ENCODE peak calls at places on chromosomes 12 and 14, in eight cellular contexts. X is cerebellar nuclear complex; Z is stimulated activated CD8-positive, alpha-beta memory T cell treated with anti-CD3 and anti-CD28 coated beads, Interleukin-2, amount 100 ng/mL, for 1 hour; Q is fibroblast of the conjunctiva; L is stimulated activated CD4-positive, alpha-beta T cell treated with anti-CD3 and anti-CD28 coated beads, Interleukin-1b, Interleukin-23, amount 100 ng/mL, for 48 hours; J is SJSA1; O is effector CD4-positive, alpha-beta T cell; S is astrocyte of the spinal cord. D is an unnamed sample.

GRCh38 chr12:84756961-84757360 is 155.6 kb downstream of the SLC6A15 start:
- DNase-seq in X (no peak), Z (no peak), Q (no peak), L (no peak), J (no peak), O (no peak), S (peak), D (no peak)

GRCh38 chr14:68377459-68377858 is 415.4 kb downstream of the ZFP36L1 start:
- DNase-seq in X (no peak), Z (no peak), Q (no peak), L (no peak), J (no peak), O (no peak), S (no peak), D (no peak)

GRCh38 chr12:123150804-123151678 is at the start of gene PITPNM2:
- DNase-seq in X (no peak), Z (peak), Q (no peak), L (peak), J (peak), O (peak), S (peak), D (no peak)

GRCh38 chr14:35333797-35334743 is 41.9 kb downstream of the PSMA6 start:
- DNase-seq in X (no peak), Z (peak), Q (no peak), L (peak), J (peak), O (no peak), S (no peak), D (no peak)

GRCh38 chr14:61256826-61257468 is 24.2 kb downstream of the TMEM30B start:
- DNase-seq in X (no peak), Z (no peak), Q (no peak), L (no peak), J (no peak), O (no peak), S (peak), D (no peak)

GRCh38 chr14:77323571-77323970 is 2.7 kb downstream of the GSTZ1 start:
- DNase-seq in X (no peak), Z (no peak), Q (no peak), L (no peak), J (no peak), O (no peak), S (no peak), D (no peak)

GRCh38 chr12:96063046-96063445 is 27.7 kb upstream of the LTA4H start:
- DNase-seq in X (no peak), Z (no peak), Q (peak), L (no peak), J (peak), O (no peak), S (peak), D (no peak)

GRCh38 chr14:34325493-34325892 is 136.5 kb downstream of the SPTSSA start:
- DNase-seq in X (no peak), Z (no peak), Q (no peak), L (no peak), J (no peak), O (no peak), S (no peak), D (no peak)

GRCh38 chr12:11705010-11705409 is 55.5 kb downstream of the ETV6 start:
- DNase-seq in X (no peak), Z (no peak), Q (peak), L (no peak), J (peak), O (no peak), S (peak), D (no peak)

GRCh38 chr12:96094201-96094600 is 58.8 kb upstream of the LTA4H start:
- DNase-seq in X (no peak), Z (no peak), Q (no peak), L (no peak), J (no peak), O (no peak), S (peak), D (no peak)

GRCh38 chr12:62256408-62257079 is 3.7 kb upstream of the USP15 start:
- DNase-seq in X (no peak), Z (no peak), Q (no peak), L (peak), J (no peak), O (no peak), S (no peak), D (no peak)

GRCh38 chr14:65833256-65833880 is 420.8 kb downstream of the FUT8 start:
- DNase-seq in X (no peak), Z (no peak), Q (no peak), L (no peak), J (no peak), O (no peak), S (no peak), D (no peak)

GRCh38 chr12:23950775-23951391 is 1.4 kb upstream of the SOX5 start:
- DNase-seq in X (no peak), Z (no peak), Q (no peak), L (no peak), J (no peak), O (no peak), S (peak), D (no peak)

GRCh38 chr14:65238456-65238855 is 136.1 kb upstream of the MAX start:
- DNase-seq in X (no peak), Z (no peak), Q (no peak), L (no peak), J (peak), O (no peak), S (peak), D (no peak)

GRCh38 chr14:63964063-63964462 is 111.3 kb downstream of the SYNE2 start:
- DNase-seq in X (no peak), Z (no peak), Q (no peak), L (no peak), J (no peak), O (no peak), S (no peak), D (no peak)

GRCh38 chr14:73058923-73059311 is 583 bp downstream of the RBM25 start:
- DNase-seq in X (no peak), Z (no peak), Q (no peak), L (peak), J (peak), O (no peak), S (peak), D (no peak)

GRCh38 chr12:10182662-10183061 is 3.8 kb downstream of the TMEM52B start:
- DNase-seq in X (no peak), Z (no peak), Q (peak), L (no peak), J (no peak), O (no peak), S (peak), D (no peak)

D was measured in GOT3.